ENCODE peak calls at places on chromosomes 6 and 20, in eight cellular contexts. One of them, this sample, is unnamed.

GRCh38 chr20:24966317-24967012 is 17.4 kb downstream of the CST7 start:
- DNase-seq in heart left ventricle: no peak
- DNase-seq in GM13976: no peak
- DNase-seq in heart right ventricle: no peak
- DNase-seq in psoas muscle: no peak
- DNase-seq in pancreas: peak
- DNase-seq in epithelial cell of esophagus: no peak
- DNase-seq in cardiac fibroblast: no peak
- DNase-seq in this sample: no peak

GRCh38 chr6:110537208-110538123 is 61.1 kb upstream of the SLC22A16 start:
- DNase-seq in heart left ventricle: no peak
- DNase-seq in GM13976: no peak
- DNase-seq in heart right ventricle: no peak
- DNase-seq in psoas muscle: no peak
- DNase-seq in pancreas: no peak
- DNase-seq in epithelial cell of esophagus: peak
- DNase-seq in cardiac fibroblast: peak
- DNase-seq in this sample: peak

GRCh38 chr6:101918476-101918875 is 525.0 kb downstream of the GRIK2 start:
- DNase-seq in heart left ventricle: no peak
- DNase-seq in GM13976: no peak
- DNase-seq in heart right ventricle: no peak
- DNase-seq in psoas muscle: no peak
- DNase-seq in pancreas: no peak
- DNase-seq in epithelial cell of esophagus: no peak
- DNase-seq in cardiac fibroblast: peak
- DNase-seq in this sample: no peak

GRCh38 chr6:144879436-144879835 is 594.3 kb downstream of the UTRN start:
- DNase-seq in heart left ventricle: no peak
- DNase-seq in GM13976: no peak
- DNase-seq in heart right ventricle: no peak
- DNase-seq in psoas muscle: no peak
- DNase-seq in pancreas: no peak
- DNase-seq in epithelial cell of esophagus: no peak
- DNase-seq in cardiac fibroblast: peak
- DNase-seq in this sample: no peak

GRCh38 chr6:98054453-98054852 is 771.4 kb upstream of the MMS22L start:
- DNase-seq in heart left ventricle: no peak
- DNase-seq in GM13976: no peak
- DNase-seq in heart right ventricle: no peak
- DNase-seq in psoas muscle: no peak
- DNase-seq in pancreas: no peak
- DNase-seq in epithelial cell of esophagus: peak
- DNase-seq in cardiac fibroblast: no peak
- DNase-seq in this sample: no peak

GRCh38 chr20:19774086-19774933 is 16.3 kb downstream of the RIN2 start:
- DNase-seq in heart left ventricle: no peak
- DNase-seq in GM13976: no peak
- DNase-seq in heart right ventricle: no peak
- DNase-seq in psoas muscle: no peak
- DNase-seq in pancreas: no peak
- DNase-seq in epithelial cell of esophagus: no peak
- DNase-seq in cardiac fibroblast: no peak
- DNase-seq in this sample: no peak

GRCh38 chr6:27374824-27375612 is 13.5 kb upstream of the ZNF391 start:
- DNase-seq in heart left ventricle: peak
- DNase-seq in GM13976: peak
- DNase-seq in heart right ventricle: peak
- DNase-seq in psoas muscle: peak
- DNase-seq in pancreas: peak
- DNase-seq in epithelial cell of esophagus: peak
- DNase-seq in cardiac fibroblast: peak
- DNase-seq in this sample: peak

GRCh38 chr6:37239950-37240713 is 17.4 kb upstream of the TBC1D22B start:
- DNase-seq in heart left ventricle: peak
- DNase-seq in GM13976: peak
- DNase-seq in heart right ventricle: peak
- DNase-seq in psoas muscle: peak
- DNase-seq in pancreas: peak
- DNase-seq in epithelial cell of esophagus: peak
- DNase-seq in cardiac fibroblast: peak
- DNase-seq in this sample: peak

GRCh38 chr6:136410201-136411027 is 120.8 kb upstream of the BCLAF1 start:
- DNase-seq in heart left ventricle: no peak
- DNase-seq in GM13976: peak
- DNase-seq in heart right ventricle: no peak
- DNase-seq in psoas muscle: no peak
- DNase-seq in pancreas: no peak
- DNase-seq in epithelial cell of esophagus: no peak
- DNase-seq in cardiac fibroblast: no peak
- DNase-seq in this sample: peak

GRCh38 chr6:50990750-50991446 is 172.2 kb downstream of the TFAP2B start:
- DNase-seq in heart left ventricle: no peak
- DNase-seq in GM13976: no peak
- DNase-seq in heart right ventricle: no peak
- DNase-seq in psoas muscle: no peak
- DNase-seq in pancreas: no peak
- DNase-seq in epithelial cell of esophagus: peak
- DNase-seq in cardiac fibroblast: no peak
- DNase-seq in this sample: no peak

GRCh38 chr6:158718431-158719126 is 68.7 kb downstream of the SYTL3 start:
- DNase-seq in heart left ventricle: no peak
- DNase-seq in GM13976: no peak
- DNase-seq in heart right ventricle: no peak
- DNase-seq in psoas muscle: no peak
- DNase-seq in pancreas: peak
- DNase-seq in epithelial cell of esophagus: peak
- DNase-seq in cardiac fibroblast: peak
- DNase-seq in this sample: no peak

GRCh38 chr20:16115891-16116577 is 457.2 kb downstream of the KIF16B start:
- DNase-seq in heart left ventricle: peak
- DNase-seq in GM13976: no peak
- DNase-seq in heart right ventricle: peak
- DNase-seq in psoas muscle: no peak
- DNase-seq in pancreas: no peak
- DNase-seq in epithelial cell of esophagus: no peak
- DNase-seq in cardiac fibroblast: no peak
- DNase-seq in this sample: no peak

GRCh38 chr6:15447546-15448232 is 201.8 kb downstream of the JARID2 start:
- DNase-seq in heart left ventricle: no peak
- DNase-seq in GM13976: no peak
- DNase-seq in heart right ventricle: no peak
- DNase-seq in psoas muscle: no peak
- DNase-seq in pancreas: no peak
- DNase-seq in epithelial cell of esophagus: no peak
- DNase-seq in cardiac fibroblast: no peak
- DNase-seq in this sample: no peak

GRCh38 chr6:45896783-45897441 is 118.7 kb downstream of the CLIC5 start:
- DNase-seq in heart left ventricle: no peak
- DNase-seq in GM13976: no peak
- DNase-seq in heart right ventricle: no peak
- DNase-seq in psoas muscle: no peak
- DNase-seq in pancreas: no peak
- DNase-seq in epithelial cell of esophagus: no peak
- DNase-seq in cardiac fibroblast: peak
- DNase-seq in this sample: no peak

GRCh38 chr6:154154389-154154967 is 115.4 kb downstream of the OPRM1 start:
- DNase-seq in heart left ventricle: no peak
- DNase-seq in GM13976: peak
- DNase-seq in heart right ventricle: no peak
- DNase-seq in psoas muscle: no peak
- DNase-seq in pancreas: no peak
- DNase-seq in epithelial cell of esophagus: peak
- DNase-seq in cardiac fibroblast: peak
- DNase-seq in this sample: peak

GRCh38 chr6:163564536-163564935 is 150.0 kb downstream of the QKI start:
- DNase-seq in heart left ventricle: no peak
- DNase-seq in GM13976: no peak
- DNase-seq in heart right ventricle: no peak
- DNase-seq in psoas muscle: no peak
- DNase-seq in pancreas: no peak
- DNase-seq in epithelial cell of esophagus: no peak
- DNase-seq in cardiac fibroblast: no peak
- DNase-seq in this sample: no peak

GRCh38 chr20:12394786-12395185 is 477.1 kb downstream of the BTBD3 start:
- DNase-seq in heart left ventricle: no peak
- DNase-seq in GM13976: no peak
- DNase-seq in heart right ventricle: no peak
- DNase-seq in psoas muscle: no peak
- DNase-seq in pancreas: no peak
- DNase-seq in epithelial cell of esophagus: peak
- DNase-seq in cardiac fibroblast: peak
- DNase-seq in this sample: no peak

GRCh38 chr20:18055261-18055660 is 2.5 kb downstream of the OVOL2 start:
- DNase-seq in heart left ventricle: no peak
- DNase-seq in GM13976: no peak
- DNase-seq in heart right ventricle: no peak
- DNase-seq in psoas muscle: no peak
- DNase-seq in pancreas: peak
- DNase-seq in epithelial cell of esophagus: no peak
- DNase-seq in cardiac fibroblast: no peak
- DNase-seq in this sample: peak

GRCh38 chr6:129575378-129576118 is 134.4 kb downstream of the ARHGAP18 start:
- DNase-seq in heart left ventricle: no peak
- DNase-seq in GM13976: no peak
- DNase-seq in heart right ventricle: no peak
- DNase-seq in psoas muscle: no peak
- DNase-seq in pancreas: no peak
- DNase-seq in epithelial cell of esophagus: peak
- DNase-seq in cardiac fibroblast: peak
- DNase-seq in this sample: no peak

GRCh38 chr6:89966913-89967312 is 72.6 kb downstream of the GJA10 start:
- DNase-seq in heart left ventricle: no peak
- DNase-seq in GM13976: no peak
- DNase-seq in heart right ventricle: no peak
- DNase-seq in psoas muscle: no peak
- DNase-seq in pancreas: no peak
- DNase-seq in epithelial cell of esophagus: no peak
- DNase-seq in cardiac fibroblast: no peak
- DNase-seq in this sample: no peak

GRCh38 chr6:89966250-89966588 is 72.0 kb downstream of the GJA10 start:
- DNase-seq in heart left ventricle: no peak
- DNase-seq in GM13976: no peak
- DNase-seq in heart right ventricle: no peak
- DNase-seq in psoas muscle: no peak
- DNase-seq in pancreas: no peak
- DNase-seq in epithelial cell of esophagus: no peak
- DNase-seq in cardiac fibroblast: no peak
- DNase-seq in this sample: no peak

GRCh38 chr6:89970609-89971337 is 76.5 kb downstream of the GJA10 start:
- DNase-seq in heart left ventricle: no peak
- DNase-seq in GM13976: no peak
- DNase-seq in heart right ventricle: peak
- DNase-seq in psoas muscle: peak
- DNase-seq in pancreas: no peak
- DNase-seq in epithelial cell of esophagus: peak
- DNase-seq in cardiac fibroblast: peak
- DNase-seq in this sample: no peak

GRCh38 chr6:89972024-89972381 is 77.7 kb downstream of the GJA10 start:
- DNase-seq in heart left ventricle: peak
- DNase-seq in GM13976: no peak
- DNase-seq in heart right ventricle: no peak
- DNase-seq in psoas muscle: peak
- DNase-seq in pancreas: no peak
- DNase-seq in epithelial cell of esophagus: no peak
- DNase-seq in cardiac fibroblast: no peak
- DNase-seq in this sample: no peak

GRCh38 chr6:89970072-89970471 is 75.8 kb downstream of the GJA10 start:
- DNase-seq in heart left ventricle: no peak
- DNase-seq in GM13976: no peak
- DNase-seq in heart right ventricle: no peak
- DNase-seq in psoas muscle: no peak
- DNase-seq in pancreas: no peak
- DNase-seq in epithelial cell of esophagus: no peak
- DNase-seq in cardiac fibroblast: no peak
- DNase-seq in this sample: no peak
- TF ChIP-seq CTCF in heart left ventricle: peak
- TF ChIP-seq CTCF in GM13976: no peak
- TF ChIP-seq CTCF in heart right ventricle: no peak
- TF ChIP-seq CTCF in psoas muscle: no peak
- TF ChIP-seq CTCF in pancreas: no peak
- TF ChIP-seq CTCF in epithelial cell of esophagus: no peak
- TF ChIP-seq CTCF in cardiac fibroblast: no peak
- TF ChIP-seq CTCF in this sample: no peak

GRCh38 chr6:121615493-121615892 is 180.0 kb downstream of the GJA1 start:
- DNase-seq in heart left ventricle: no peak
- DNase-seq in GM13976: no peak
- DNase-seq in heart right ventricle: no peak
- DNase-seq in psoas muscle: no peak
- DNase-seq in pancreas: no peak
- DNase-seq in epithelial cell of esophagus: peak
- DNase-seq in cardiac fibroblast: no peak
- DNase-seq in this sample: no peak
- TF ChIP-seq CTCF in heart left ventricle: no peak
- TF ChIP-seq CTCF in GM13976: no peak
- TF ChIP-seq CTCF in heart right ventricle: no peak
- TF ChIP-seq CTCF in psoas muscle: no peak
- TF ChIP-seq CTCF in pancreas: no peak
- TF ChIP-seq CTCF in epithelial cell of esophagus: peak
- TF ChIP-seq CTCF in cardiac fibroblast: peak
- TF ChIP-seq CTCF in this sample: no peak

GRCh38 chr6:34573567-34574183 is 17.5 kb upstream of the SPDEF start:
- DNase-seq in heart left ventricle: peak
- DNase-seq in GM13976: peak
- DNase-seq in heart right ventricle: no peak
- DNase-seq in psoas muscle: peak
- DNase-seq in pancreas: no peak
- DNase-seq in epithelial cell of esophagus: no peak
- DNase-seq in cardiac fibroblast: no peak
- DNase-seq in this sample: peak

GRCh38 chr6:34576286-34576955 is 20.3 kb upstream of the SPDEF start:
- DNase-seq in heart left ventricle: no peak
- DNase-seq in GM13976: no peak
- DNase-seq in heart right ventricle: no peak
- DNase-seq in psoas muscle: peak
- DNase-seq in pancreas: no peak
- DNase-seq in epithelial cell of esophagus: no peak
- DNase-seq in cardiac fibroblast: peak
- DNase-seq in this sample: no peak

GRCh38 chr6:34572585-34572984 is 16.5 kb upstream of the SPDEF start:
- DNase-seq in heart left ventricle: peak
- DNase-seq in GM13976: peak
- DNase-seq in heart right ventricle: no peak
- DNase-seq in psoas muscle: peak
- DNase-seq in pancreas: no peak
- DNase-seq in epithelial cell of esophagus: no peak
- DNase-seq in cardiac fibroblast: no peak
- DNase-seq in this sample: no peak

GRCh38 chr6:34574647-34575293 is 18.6 kb upstream of the SPDEF start:
- DNase-seq in heart left ventricle: peak
- DNase-seq in GM13976: peak
- DNase-seq in heart right ventricle: no peak
- DNase-seq in psoas muscle: peak
- DNase-seq in pancreas: no peak
- DNase-seq in epithelial cell of esophagus: no peak
- DNase-seq in cardiac fibroblast: no peak
- DNase-seq in this sample: no peak

GRCh38 chr6:34575326-34575725 is 19.2 kb upstream of the SPDEF start:
- DNase-seq in heart left ventricle: no peak
- DNase-seq in GM13976: peak
- DNase-seq in heart right ventricle: no peak
- DNase-seq in psoas muscle: no peak
- DNase-seq in pancreas: no peak
- DNase-seq in epithelial cell of esophagus: no peak
- DNase-seq in cardiac fibroblast: no peak
- DNase-seq in this sample: no peak
- TF ChIP-seq CTCF in heart left ventricle: no peak
- TF ChIP-seq CTCF in GM13976: no peak
- TF ChIP-seq CTCF in heart right ventricle: no peak
- TF ChIP-seq CTCF in psoas muscle: no peak
- TF ChIP-seq CTCF in pancreas: no peak
- TF ChIP-seq CTCF in epithelial cell of esophagus: no peak
- TF ChIP-seq CTCF in cardiac fibroblast: no peak
- TF ChIP-seq CTCF in this sample: no peak

GRCh38 chr20:41089555-41089954 is 47.8 kb upstream of the PLCG1 start:
- DNase-seq in heart left ventricle: no peak
- DNase-seq in GM13976: no peak
- DNase-seq in heart right ventricle: no peak
- DNase-seq in psoas muscle: no peak
- DNase-seq in pancreas: no peak
- DNase-seq in epithelial cell of esophagus: no peak
- DNase-seq in cardiac fibroblast: no peak
- DNase-seq in this sample: no peak
- TF ChIP-seq CTCF in heart left ventricle: no peak
- TF ChIP-seq CTCF in GM13976: no peak
- TF ChIP-seq CTCF in heart right ventricle: no peak
- TF ChIP-seq CTCF in psoas muscle: no peak
- TF ChIP-seq CTCF in pancreas: no peak
- TF ChIP-seq CTCF in epithelial cell of esophagus: no peak
- TF ChIP-seq CTCF in cardiac fibroblast: no peak
- TF ChIP-seq CTCF in this sample: no peak